ENCODE peak calls at places on chromosome 1, in ten cellular contexts. F, Y, Q, V, Z, P, G, R, J and L are unnamed samples.
A peak's percentile ranks its signal among the peaks of the same experiment; 100 is the strongest.

GRCh38 chr1:205298191-205298994 is 23.2 kb downstream of the NUAK2 start:
- DNase-seq in J (no peak), G (peak; percentile 98), F (no peak), Y (no peak), R (no peak), Z (no peak), Q (no peak), V (no peak), P (peak; percentile 78), L (peak; percentile 62)

GRCh38 chr1:222392571-222392970 is 155.3 kb downstream of the HHIPL2 start:
- DNase-seq in F (no peak), R (no peak), V (no peak), P (no peak), G (peak; percentile 90), Q (no peak), J (no peak), Z (no peak), Y (no peak), L (no peak)

GRCh38 chr1:229203030-229203751 is 67.7 kb upstream of the RAB4A start:
- DNase-seq in G (peak; percentile 60), V (no peak), Z (peak; percentile 55), P (no peak), Q (no peak), F (no peak), R (peak; percentile 62), J (no peak), Y (no peak), L (peak; percentile 49)

GRCh38 chr1:53967409-53968124 is 21.4 kb downstream of the LRRC42 start:
- DNase-seq in F (no peak), Y (no peak), Q (no peak), J (no peak), V (no peak), G (no peak), P (no peak), Z (no peak), R (no peak), L (no peak)

GRCh38 chr1:85328713-85329376 is 52.4 kb upstream of the BCL10 start:
- DNase-seq in R (no peak), P (peak; percentile 91), G (peak; percentile 100), J (no peak), Z (no peak), V (no peak), Q (no peak), Y (no peak), F (no peak), L (no peak)

GRCh38 chr1:25503551-25504426 is 39.6 kb upstream of the LDLRAP1 start:
- DNase-seq in V (peak; percentile 77), G (peak; percentile 9), F (peak; percentile 86), J (peak; percentile 79), Q (no peak), P (no peak), Y (peak; percentile 73), R (peak; percentile 30), Z (peak; percentile 63), L (no peak)

GRCh38 chr1:101506541-101507164 is 269.8 kb downstream of the S1PR1 start:
- DNase-seq in Z (peak; percentile 33), Y (peak; percentile 16), G (peak; percentile 13), R (peak; percentile 53), V (peak; percentile 13), P (no peak), Q (no peak), F (no peak), J (no peak), L (no peak)

GRCh38 chr1:210826686-210827085 is 307.3 kb downstream of the KCNH1 start:
- DNase-seq in P (no peak), R (no peak), F (no peak), G (no peak), Z (no peak), Y (no peak), V (no peak), J (no peak), Q (no peak), L (no peak)

GRCh38 chr1:182857212-182857611 is 18.1 kb downstream of the DHX9 start:
- DNase-seq in R (no peak), Z (no peak), F (no peak), V (no peak), Q (no peak), P (no peak), G (no peak), J (no peak), Y (no peak), L (no peak)

GRCh38 chr1:54355931-54356679 is 50.1 kb downstream of the SSBP3 start:
- DNase-seq in Y (no peak), J (no peak), G (no peak), Q (no peak), R (no peak), F (no peak), Z (peak; percentile 62), P (no peak), V (peak; percentile 50), L (no peak)

GRCh38 chr1:198158766-198159589 is 2.2 kb downstream of the NEK7 start:
- DNase-seq in G (peak; percentile 90), F (peak; percentile 95), V (peak; percentile 92), R (peak; percentile 83), Q (peak; percentile 82), P (no peak), Z (peak; percentile 88), Y (peak; percentile 78), J (peak; percentile 93), L (peak; percentile 83)

GRCh38 chr1:148372731-148373130 is 110.4 kb downstream of the PPIAL4G start:
- DNase-seq in P (no peak), Z (no peak), F (no peak), V (peak; percentile 34), R (no peak), Q (no peak), J (no peak), Y (peak; percentile 51), G (peak; percentile 41), L (no peak)

GRCh38 chr1:220908757-220909156 is 29.5 kb downstream of the HLX start:
- DNase-seq in G (no peak), F (no peak), R (no peak), J (no peak), Z (no peak), Q (no peak), P (no peak), V (no peak), Y (no peak), L (no peak)

GRCh38 chr1:175498002-175498401 is 245.4 kb downstream of the TNR start:
- DNase-seq in Q (no peak), P (no peak), J (no peak), Y (no peak), R (no peak), G (peak; percentile 33), V (no peak), Z (no peak), F (no peak), L (no peak)

GRCh38 chr1:111417755-111418154 is 9.8 kb downstream of the OVGP1 start:
- DNase-seq in R (no peak), F (no peak), J (no peak), Q (no peak), G (no peak), Y (no peak), P (no peak), V (no peak), Z (no peak), L (no peak)

GRCh38 chr1:47508900-47509488 is 71.2 kb downstream of the FOXD2 start:
- DNase-seq in F (no peak), Q (no peak), R (no peak), Z (peak; percentile 66), V (peak; percentile 68), P (no peak), J (no peak), G (no peak), Y (no peak), L (no peak)
- TF ChIP-seq CTCF in F (no peak), Q (no peak), R (no peak), Z (no peak), V (no peak), P (no peak), J (no peak), G (no peak), Y (no peak), L (no peak)

GRCh38 chr1:151072224-151072623 is 1.7 kb downstream of the GABPB2 start:
- DNase-seq in Q (no peak), Z (no peak), J (no peak), F (no peak), R (no peak), Y (no peak), G (no peak), P (no peak), V (no peak), L (no peak)
- TF ChIP-seq CTCF in Q (peak; percentile 6), Z (no peak), J (no peak), F (peak; percentile 10), R (no peak), Y (no peak), G (no peak), P (no peak), V (no peak), L (no peak)

GRCh38 chr1:9768983-9769382 is 54.8 kb downstream of the CLSTN1 start:
- DNase-seq in Y (no peak), G (no peak), J (no peak), P (no peak), Z (no peak), Q (no peak), V (no peak), F (no peak), R (no peak), L (no peak)
- TF ChIP-seq CTCF in Y (no peak), G (no peak), J (no peak), P (no peak), Z (no peak), Q (no peak), V (no peak), F (no peak), R (no peak), L (no peak)

GRCh38 chr1:18149113-18149641 is 41.6 kb downstream of the IGSF21 start:
- DNase-seq in P (no peak), Q (no peak), Z (peak; percentile 86), V (no peak), G (peak; percentile 1), R (no peak), F (no peak), J (no peak), Y (no peak), L (no peak)
- TF ChIP-seq CTCF in P (no peak), Q (no peak), Z (no peak), V (no peak), G (no peak), R (peak; percentile 38), F (no peak), J (no peak), Y (no peak), L (no peak)

GRCh38 chr1:32925360-32926142 is 24.4 kb upstream of the TMEM54 start:
- DNase-seq in Q (no peak), Z (peak; percentile 44), J (no peak), F (no peak), R (no peak), G (peak; percentile 22), Y (no peak), V (peak; percentile 45), P (no peak), L (no peak)
- TF ChIP-seq CTCF in Q (no peak), Z (no peak), J (no peak), F (no peak), R (no peak), G (no peak), Y (no peak), V (no peak), P (no peak), L (no peak)

DNA sequence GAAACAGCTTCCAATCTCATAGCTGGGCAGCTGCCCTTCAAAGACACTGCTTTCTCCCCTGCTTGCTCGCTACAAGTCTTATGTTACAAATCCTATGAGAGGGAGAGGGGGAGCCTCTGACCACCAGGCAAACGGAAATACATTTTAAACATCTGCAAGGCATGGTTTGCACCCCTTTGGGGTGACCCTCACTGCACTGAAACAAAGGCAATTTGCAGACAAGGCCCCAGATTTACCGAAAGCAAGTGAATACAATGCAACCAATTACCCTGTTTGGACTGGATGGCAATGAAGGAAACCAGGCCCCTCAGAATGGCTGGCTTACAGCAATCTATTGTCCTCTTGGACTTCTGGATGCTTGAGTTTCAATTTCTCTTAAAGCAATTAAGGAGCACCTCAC is 11.8 kb upstream of the ATP13A2 start:
- DNase-seq in J (no peak), F (no peak), V (no peak), Y (no peak), Z (no peak), Q (no peak), R (no peak), G (no peak), P (no peak), L (no peak)
- TF ChIP-seq CTCF in J (no peak), F (no peak), V (no peak), Y (no peak), Z (no peak), Q (no peak), R (no peak), G (peak; percentile 8), P (no peak), L (no peak)